ENCODE peak calls at places on chromosomes 16 and 17, in six cellular contexts. A, F, K, Q, N and O are unnamed samples.

GRCh38 chr17:57987582-57988300 is at the start of gene VEZF1:
- DNase-seq in A (peak; percentile 66), F (peak; percentile 96), K (peak; percentile 78), Q (peak; percentile 89), N (peak; percentile 79), O (peak; percentile 76)

GRCh38 chr17:71338396-71338795 is 782.4 kb upstream of the SOX9 start:
- DNase-seq in A (peak; percentile 58), F (no peak), K (no peak), Q (no peak), N (no peak), O (no peak)

GRCh38 chr16:85617948-85618347 is 4.8 kb downstream of the GSE1 start:
- DNase-seq in A (no peak), F (no peak), K (no peak), Q (no peak), N (no peak), O (no peak)

GRCh38 chr16:85812811-85813700 is 13.6 kb downstream of the COX4I1 start:
- DNase-seq in A (no peak), F (no peak), K (no peak), Q (no peak), N (no peak), O (no peak)

GRCh38 chr17:11538366-11538765 is 59.9 kb upstream of the DNAH9 start:
- DNase-seq in A (no peak), F (no peak), K (no peak), Q (no peak), N (no peak), O (no peak)

GRCh38 chr17:48878920-48879898 is 13.4 kb upstream of the ATP5MC1 start:
- DNase-seq in A (peak; percentile 78), F (peak; percentile 87), K (peak; percentile 71), Q (peak; percentile 79), N (peak; percentile 29), O (peak; percentile 80)

GRCh38 chr17:19567216-19568015 is 33.8 kb downstream of the SLC47A1 start:
- DNase-seq in A (no peak), F (no peak), K (no peak), Q (no peak), N (no peak), O (no peak)

GRCh38 chr16:65218348-65218747 is 96.5 kb upstream of the CDH11 start:
- DNase-seq in A (no peak), F (no peak), K (no peak), Q (no peak), N (no peak), O (no peak)

GRCh38 chr16:88382491-88383400 is at the start of gene ZNF469:
- DNase-seq in A (no peak), F (peak; percentile 89), K (peak; percentile 12), Q (peak; percentile 69), N (peak; percentile 2), O (peak; percentile 24)

GRCh38 chr17:39769974-39770587 is 32.3 kb downstream of the GRB7 start:
- DNase-seq in A (peak; percentile 95), F (no peak), K (peak; percentile 70), Q (no peak), N (peak; percentile 45), O (no peak)

GRCh38 chr16:29988346-29989075 is 6.9 kb downstream of the HIRIP3 start:
- DNase-seq in A (no peak), F (no peak), K (no peak), Q (no peak), N (no peak), O (no peak)

GRCh38 chr16:83253526-83253925 is 554.3 kb upstream of the HSBP1 start:
- DNase-seq in A (no peak), F (no peak), K (no peak), Q (no peak), N (no peak), O (no peak)

GRCh38 chr17:34314279-34314678 is 5.0 kb upstream of the CCL8 start:
- DNase-seq in A (no peak), F (no peak), K (no peak), Q (no peak), N (no peak), O (no peak)

GRCh38 chr16:88282221-88283041 is 100.3 kb upstream of the ZNF469 start:
- DNase-seq in A (peak; percentile 37), F (peak; percentile 86), K (no peak), Q (no peak), N (no peak), O (no peak)

GRCh38 chr17:31787857-31788570 is 71.0 kb downstream of the COPRS start:
- DNase-seq in A (peak; percentile 98), F (no peak), K (peak; percentile 82), Q (peak; percentile 26), N (no peak), O (peak; percentile 38)

GRCh38 chr16:29972992-29973383 is 680 bp upstream of the TAOK2 start:
- DNase-seq in A (no peak), F (no peak), K (no peak), Q (no peak), N (no peak), O (no peak)